ENCODE peak calls at places on chromosomes 7 and 10, in seven cellular contexts. M is SK-N-SH, K is GM12878, F is HepG2, C is K562, J is IMR-90, T is H1. G is an unnamed sample.

GRCh38 chr7:139034336-139034735 is 1.5 kb downstream of the ZC3HAV1L start:
- DNase-seq in M (no peak), K (no peak), F (no peak), C (no peak), J (peak; percentile 45), T (no peak), G (no peak)

GRCh38 chr10:86139066-86139657 is 227.4 kb downstream of the GRID1 start:
- DNase-seq in M (no peak), K (no peak), F (peak; percentile 16), C (peak; percentile 11), J (no peak), T (peak; percentile 17), G (peak; percentile 23)

GRCh38 chr10:96613565-96613964 is 26.8 kb upstream of the TM9SF3 start:
- DNase-seq in M (no peak), K (no peak), F (no peak), C (no peak), J (peak; percentile 3), T (no peak), G (no peak)

GRCh38 chr10:86867149-86867548 is 90.3 kb downstream of the MMRN2 start:
- DNase-seq in M (no peak), K (no peak), F (no peak), C (no peak), J (no peak), T (no peak), G (no peak)

GRCh38 chr7:68406480-68406879 is 1191.8 kb upstream of the AUTS2 start:
- DNase-seq in M (no peak), K (no peak), F (no peak), C (no peak), J (no peak), T (no peak), G (no peak)

GRCh38 chr10:47458466-47459154 is 25.3 kb downstream of the ANXA8 start:
- DNase-seq in M (no peak), K (no peak), F (no peak), C (no peak), J (peak; percentile 87), T (no peak), G (no peak)

GRCh38 chr10:46560952-46561351 is 4.5 kb upstream of the GPRIN2 start:
- DNase-seq in M (no peak), K (no peak), F (no peak), C (no peak), J (no peak), T (no peak), G (no peak)

GRCh38 chr7:18399624-18400235 is 95.8 kb upstream of the HDAC9 start:
- DNase-seq in M (no peak), K (no peak), F (no peak), C (no peak), J (peak; percentile 13), T (no peak), G (no peak)

GRCh38 chr10:94680544-94680943 is 3.0 kb upstream of the CYP2C18 start:
- DNase-seq in M (no peak), K (no peak), F (peak; percentile 87), C (no peak), J (no peak), T (no peak), G (no peak)

DNA sequence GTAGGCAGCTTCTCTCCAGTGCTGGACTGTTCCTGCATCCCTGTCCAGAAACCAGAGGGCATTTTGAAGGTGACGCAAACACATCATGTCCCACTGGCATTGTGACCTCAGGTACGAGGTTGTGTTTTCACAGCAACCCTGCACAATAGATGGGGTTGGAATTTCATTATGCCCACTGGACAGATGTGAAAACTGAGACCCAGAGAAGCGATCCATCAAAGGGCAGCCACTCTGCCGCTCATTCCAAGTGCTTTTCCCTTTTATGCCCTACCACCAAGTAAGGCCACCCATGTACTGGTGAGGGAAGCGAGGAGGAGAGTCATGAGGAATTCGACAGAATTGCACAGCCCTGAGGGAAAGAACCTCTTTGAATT is 63.3 kb downstream of the CALML3 start:
- DNase-seq in M (no peak), K (no peak), F (no peak), C (no peak), J (no peak), T (no peak), G (no peak)
- H3K4me1 ChIP-seq in M (no peaks in the 10 kb centered on the region), K (peaks cover 26% of the 10 kb centered on the region), F (peaks cover 92% of the 10 kb centered on the region), C (peaks cover 9% of the 10 kb centered on the region), J (peaks cover 14% of the 10 kb centered on the region), T (peaks cover 11% of the 10 kb centered on the region), G (peaks cover 7% of the 10 kb centered on the region)

DNA sequence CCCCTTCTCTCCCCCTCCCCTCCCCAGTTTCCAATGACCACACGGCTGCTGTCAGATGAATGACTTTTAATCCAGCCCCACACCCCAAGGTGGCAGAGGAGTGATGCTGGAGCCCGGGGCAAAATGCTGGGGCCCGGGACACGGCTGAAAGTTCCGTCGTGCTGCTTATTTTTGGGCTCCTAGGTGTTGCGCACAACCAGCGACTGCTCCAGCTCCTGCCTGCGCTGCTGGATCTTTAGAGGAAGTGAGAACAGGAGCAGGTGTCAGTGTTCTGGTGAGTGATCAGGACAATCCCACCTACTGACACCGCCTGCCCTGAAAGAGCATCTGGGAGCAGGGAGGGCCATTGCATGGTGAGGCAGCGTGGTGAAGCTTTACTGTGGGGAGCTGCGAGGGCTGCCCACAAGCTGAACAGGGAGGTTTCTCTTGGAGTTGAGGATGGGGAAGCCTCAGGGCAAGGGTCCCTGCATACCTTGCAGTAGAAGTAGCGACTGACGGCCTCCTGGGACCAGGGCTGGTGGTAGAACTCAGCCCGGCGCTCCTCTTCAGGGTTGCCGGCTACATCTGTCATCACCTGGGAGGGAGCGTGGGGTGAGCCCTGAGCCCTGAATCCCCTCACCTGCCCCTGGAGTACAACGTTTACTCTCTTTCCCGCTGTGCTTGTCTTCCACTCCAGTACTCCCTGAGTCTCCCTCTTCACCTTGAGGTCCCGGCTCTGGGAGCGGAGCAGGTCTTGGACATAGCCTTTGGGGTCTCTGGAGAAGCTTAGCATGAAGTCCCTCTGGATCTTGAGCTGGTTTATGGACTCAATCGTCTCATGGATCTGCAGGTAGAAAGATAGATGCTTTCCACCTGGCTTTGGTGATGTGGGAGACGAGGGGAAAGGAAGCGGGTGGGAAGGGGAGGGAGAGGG is 6.9 kb downstream of the CHPF2 start:
- DNase-seq in M (no peak), K (no peak), F (no peak), C (no peak), J (no peak), T (no peak), G (no peak)
- H4K20me1 ChIP-seq in M (peaks cover 66% of the 10 kb centered on the region), K (no peaks in the 10 kb centered on the region), F (peaks cover 3% of the 10 kb centered on the region), C (peaks cover 55% of the 10 kb centered on the region), J (peaks cover 82% of the 10 kb centered on the region), T (peaks cover 12% of the 10 kb centered on the region), G (no peaks in the 10 kb centered on the region)

GRCh38 chr7:109282726-109283125 is 713.1 kb downstream of the DNAJB9 start:
- DNase-seq in M (no peak), K (no peak), F (no peak), C (no peak), J (no peak), T (no peak), G (no peak)
- TF ChIP-seq RAD21 in M (no peak), K (no peak), F (no peak), C (no peak), J (no peak), T (no peak), G (no peak)

GRCh38 chr10:131906269-131906639 is 5.4 kb downstream of the PPP2R2D start:
- DNase-seq in M (no peak), K (no peak), F (no peak), C (no peak), J (no peak), T (no peak), G (no peak)
- H3K4me1 ChIP-seq in M (peaks cover 20% of the 10 kb centered on the region), K (peaks cover 23% of the 10 kb centered on the region), F (peaks cover 75% of the 10 kb centered on the region), C (peaks cover 37% of the 10 kb centered on the region), J (peaks cover 13% of the 10 kb centered on the region), T (peaks cover 3% of the 10 kb centered on the region), G (peaks cover 13% of the 10 kb centered on the region)

GRCh38 chr7:111633878-111634277 is 71.6 kb upstream of the IMMP2L start:
- DNase-seq in M (no peak), K (no peak), F (no peak), C (no peak), J (no peak), T (no peak), G (no peak)

DNA sequence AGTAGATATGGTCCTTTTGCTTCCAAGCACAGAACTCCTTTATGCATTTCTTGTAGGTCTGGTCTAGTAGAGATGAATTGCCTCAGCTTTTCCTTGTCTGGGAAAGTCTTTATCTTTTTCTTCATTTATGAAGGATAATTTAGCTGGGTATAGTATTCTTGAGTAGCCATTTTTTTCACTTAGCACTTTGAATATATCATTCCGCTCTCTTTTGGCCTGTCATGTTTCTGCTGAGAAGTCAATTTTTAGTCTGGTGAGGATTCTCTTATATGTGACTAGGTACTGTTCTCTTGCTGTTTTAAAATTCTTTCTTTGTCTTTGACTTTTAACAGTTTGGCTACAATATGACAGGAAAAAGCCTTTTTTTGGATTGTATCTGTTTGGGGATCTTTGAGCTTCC is 68.6 kb upstream of the IMMP2L start:
- DNase-seq in M (no peak), K (no peak), F (no peak), C (no peak), J (no peak), T (no peak), G (no peak)
- H4K20me1 ChIP-seq in M (no peaks in the 10 kb centered on the region), K (no peaks in the 10 kb centered on the region), F (no peaks in the 10 kb centered on the region), C (no peaks in the 10 kb centered on the region), J (no peaks in the 10 kb centered on the region), T (no peaks in the 10 kb centered on the region), G (no peaks in the 10 kb centered on the region)

GRCh38 chr10:124174673-124175645 is 81.6 kb upstream of the CHST15 start:
- DNase-seq in M (no peak), K (no peak), F (no peak), C (no peak), J (no peak), T (no peak), G (no peak)

GRCh38 chr10:124173298-124173900 is 80.0 kb upstream of the CHST15 start:
- DNase-seq in M (no peak), K (no peak), F (no peak), C (no peak), J (no peak), T (no peak), G (no peak)

GRCh38 chr10:124174071-124174566 is 80.7 kb upstream of the CHST15 start:
- DNase-seq in M (no peak), K (no peak), F (no peak), C (no peak), J (no peak), T (no peak), G (no peak)

GRCh38 chr10:124171561-124171960 is 78.2 kb upstream of the CHST15 start:
- DNase-seq in M (no peak), K (no peak), F (no peak), C (no peak), J (no peak), T (no peak), G (no peak)

DNA sequence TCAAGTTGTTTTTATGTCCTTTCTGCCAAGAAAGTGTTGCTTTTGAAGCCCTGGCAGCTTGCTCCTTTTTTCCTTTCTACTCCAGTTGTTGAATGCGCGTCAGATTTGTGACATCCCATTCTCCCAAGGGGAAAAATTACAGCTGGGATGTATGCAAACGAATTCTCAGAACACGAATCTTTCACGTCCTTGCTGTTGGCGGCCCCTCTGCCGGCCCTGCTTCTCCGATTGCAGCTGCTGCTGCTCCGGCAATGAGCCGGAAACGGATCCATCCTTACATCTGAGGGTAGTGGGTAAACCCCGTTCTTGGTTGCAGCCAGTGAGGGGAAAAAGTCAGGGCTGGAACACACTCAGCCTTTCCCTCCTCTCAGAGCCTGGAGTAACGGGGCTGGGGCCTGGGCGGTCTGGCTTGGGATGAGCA is 78.9 kb upstream of the CHST15 start:
- DNase-seq in M (no peak), K (no peak), F (no peak), C (no peak), J (no peak), T (no peak), G (no peak)
- TF ChIP-seq RAD21 in M (no peak), K (no peak), F (no peak), C (no peak), J (no peak), T (no peak), G (no peak)